ENCODE peak calls at places on chromosomes 11 and 22, in eight cellular contexts. S is tibial nerve; U is sigmoid colon; O is stimulated activated CD4-positive, alpha-beta T cell treated with anti-CD3 and anti-CD28 coated beads, TNF-alpha, amount 100 ng/mL, for 4 hours; K is T-helper 2 cell; P is GM04503; W is lower leg skin; V is NCI-H2171 treated with DMSO at 0.1 percent for 48 hours. L is an unnamed sample.

GRCh38 chr22:48702573-48703264 is 1125.0 kb downstream of the BRD1 start:
- DNase-seq in S (peak; percentile 63), U (peak; percentile 82), O (no peak), K (no peak), P (no peak), W (no peak), V (no peak), L (no peak)

GRCh38 chr11:65021003-65021402 is 6.2 kb upstream of the SNX15 start:
- DNase-seq in S (no peak), U (no peak), O (no peak), K (no peak), P (no peak), W (no peak), V (no peak), L (no peak)

GRCh38 chr11:116533186-116533825 is 239.5 kb downstream of the BUD13 start:
- DNase-seq in S (no peak), U (peak; percentile 37), O (no peak), K (no peak), P (no peak), W (no peak), V (no peak), L (no peak)

GRCh38 chr11:77093987-77094840 is 8.4 kb upstream of the OMP start:
- DNase-seq in S (no peak), U (peak; percentile 47), O (no peak), K (no peak), P (no peak), W (no peak), V (no peak), L (no peak)

GRCh38 chr22:36606114-36606513 is 77.1 kb upstream of the EIF3D start:
- DNase-seq in S (no peak), U (no peak), O (no peak), K (no peak), P (no peak), W (no peak), V (no peak), L (no peak)

GRCh38 chr11:6986487-6986886 is 33.7 kb downstream of the ZNF214 start:
- DNase-seq in S (no peak), U (no peak), O (no peak), K (no peak), P (no peak), W (no peak), V (no peak), L (no peak)

GRCh38 chr11:27553186-27553585 is 46.6 kb upstream of the LIN7C start:
- DNase-seq in S (no peak), U (no peak), O (no peak), K (no peak), P (no peak), W (peak; percentile 21), V (no peak), L (no peak)

GRCh38 chr11:11230802-11231562 is 122.1 kb downstream of the CSNK2A3 start:
- DNase-seq in S (peak; percentile 49), U (no peak), O (no peak), K (no peak), P (no peak), W (no peak), V (no peak), L (no peak)

GRCh38 chr22:29994027-29994715 is 86.1 kb upstream of the HORMAD2 start:
- DNase-seq in S (no peak), U (no peak), O (no peak), K (no peak), P (no peak), W (no peak), V (no peak), L (no peak)

GRCh38 chr22:44340271-44341239 is 27.8 kb upstream of the SHISAL1 start:
- DNase-seq in S (no peak), U (no peak), O (no peak), K (no peak), P (no peak), W (no peak), V (peak; percentile 97), L (no peak)

GRCh38 chr11:111452817-111453607 is 59.2 kb downstream of the BTG4 start:
- DNase-seq in S (no peak), U (no peak), O (no peak), K (no peak), P (no peak), W (no peak), V (no peak), L (no peak)